ENCODE peak calls at places on chromosome X, in five cellular contexts. G, Y, C, P and T are unnamed samples.

GRCh38 chrX:65668362-65669310 is 1.2 kb downstream of the MSN start:
- DNase-seq in G (peak), Y (peak), C (peak), P (peak), T (peak)

GRCh38 chrX:124280294-124280902 is 52.1 kb upstream of the TEX13D start:
- DNase-seq in G (no peak), Y (no peak), C (no peak), P (no peak), T (no peak)

GRCh38 chrX:47645530-47645929 is 4.8 kb downstream of the ELK1 start:
- DNase-seq in G (no peak), Y (no peak), C (no peak), P (no peak), T (no peak)

GRCh38 chrX:78024349-78025108 is 55.1 kb upstream of the PGAM4 start:
- DNase-seq in G (peak), Y (peak), C (no peak), P (peak), T (peak)

GRCh38 chrX:50157545-50158125 is 43.2 kb downstream of the AKAP4 start:
- DNase-seq in G (no peak), Y (peak), C (no peak), P (no peak), T (peak)

GRCh38 chrX:119398974-119399771 is at the start of gene SLC25A43:
- DNase-seq in G (peak), Y (peak), C (peak), P (peak), T (peak)

GRCh38 chrX:9019151-9019550 is 14.8 kb downstream of the FAM9B start:
- DNase-seq in G (no peak), Y (no peak), C (no peak), P (no peak), T (no peak)

GRCh38 chrX:17376381-17377046 is 1.5 kb downstream of the NHS start:
- DNase-seq in G (no peak), Y (no peak), C (no peak), P (peak), T (peak)

GRCh38 chrX:38799995-38800394 is 1.3 kb upstream of the MID1IP1 start:
- DNase-seq in G (no peak), Y (no peak), C (no peak), P (no peak), T (no peak)

DNA sequence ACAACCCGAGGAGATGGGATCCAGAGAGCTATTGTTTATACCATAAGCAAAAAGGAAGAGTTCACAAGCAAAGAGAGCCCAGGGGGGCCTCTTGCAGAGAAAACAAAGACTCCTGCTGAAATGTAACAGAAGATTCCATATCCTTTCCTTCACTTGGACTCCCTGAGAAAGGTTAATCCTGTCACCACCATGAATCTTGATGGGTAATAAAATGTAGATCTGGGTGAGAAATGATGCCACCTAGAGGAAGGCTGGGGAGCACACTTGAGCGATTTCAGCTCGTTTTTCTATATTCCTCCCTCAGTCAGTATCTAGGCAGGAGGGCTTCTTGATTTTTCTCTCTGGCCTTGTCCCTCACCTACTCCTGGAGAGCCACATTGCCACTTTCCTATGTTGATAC is 10.2 kb upstream of the KCNE5 start:
- DNase-seq in G (peak), Y (peak), C (no peak), P (peak), T (peak)
- TF ChIP-seq CTCF in G (peak), Y (peak), C (peak), P (peak), T (peak)

GRCh38 chrX:25002658-25003015 is 13.1 kb downstream of the ARX start:
- DNase-seq in G (no peak), Y (no peak), C (no peak), P (no peak), T (no peak)
- H3K4me3 ChIP-seq in G (peak), Y (no peak), C (no peak), P (peak), T (no peak)

DNA sequence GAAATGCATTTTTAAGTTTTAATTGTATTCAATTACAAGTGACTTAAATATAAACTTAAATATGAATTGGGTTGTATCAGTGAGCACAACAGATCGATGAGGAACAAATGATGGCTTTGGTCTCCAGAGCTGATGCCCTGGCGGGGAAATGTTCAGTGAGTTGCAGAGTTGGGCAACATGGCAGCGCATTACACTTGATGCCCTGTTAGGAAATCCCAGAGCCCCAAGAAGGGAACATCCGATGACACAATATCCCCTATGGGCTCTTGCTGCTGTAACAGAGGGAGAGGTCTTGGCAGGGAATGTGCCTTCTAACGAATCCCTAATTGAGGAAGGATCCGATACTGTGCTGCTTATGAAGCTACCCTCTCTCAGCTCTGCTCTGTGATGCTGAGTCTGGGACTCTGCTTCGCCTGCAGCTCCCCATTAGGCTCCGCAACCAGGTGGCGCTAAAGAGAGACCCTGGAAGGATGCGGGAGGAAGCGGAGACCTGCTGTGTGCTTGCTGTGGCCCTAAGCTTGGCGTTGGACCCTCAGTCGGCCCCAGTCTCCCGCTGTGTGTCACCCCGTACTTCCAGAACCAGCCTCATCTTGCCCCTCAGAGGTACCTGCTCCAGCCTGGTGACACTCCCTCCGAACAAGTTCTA is 38.9 kb downstream of the PDHA1 start:
- DNase-seq in G (peak), Y (peak), C (peak), P (peak), T (peak)
- TF ChIP-seq CTCF in G (peak), Y (peak), C (peak), P (peak), T (peak)

GRCh38 chrX:107470198-107470597 is 20.7 kb downstream of the FRMPD3 start:
- DNase-seq in G (peak), Y (no peak), C (no peak), P (no peak), T (no peak)
- H3K4me3 ChIP-seq in G (no peak), Y (no peak), C (no peak), P (no peak), T (no peak)

DNA sequence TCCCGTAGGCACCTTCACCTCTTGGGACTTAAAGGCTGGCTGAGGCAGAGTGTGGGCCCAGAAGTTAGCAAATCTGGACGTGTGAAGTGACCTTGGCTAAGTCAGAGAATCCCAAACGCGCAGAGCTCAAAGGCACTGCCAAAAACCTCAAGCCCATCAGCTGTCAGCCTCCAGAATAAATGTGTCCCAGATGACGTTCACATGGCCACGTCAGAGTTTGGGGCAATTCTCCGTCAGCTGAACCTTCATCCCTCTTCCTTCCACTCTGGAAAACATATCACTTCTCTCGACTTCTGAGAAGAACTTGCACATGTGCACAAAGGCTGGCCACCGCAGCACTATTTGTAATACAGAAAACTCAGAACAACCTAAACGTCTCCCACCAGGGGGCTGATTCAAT is 35.7 kb upstream of the APLN start:
- DNase-seq in G (no peak), Y (peak), C (no peak), P (no peak), T (peak)
- TF ChIP-seq CTCF in G (no peak), Y (no peak), C (no peak), P (no peak), T (no peak)

GRCh38 chrX:115017455-115017854 is at the start of gene IL13RA2:
- DNase-seq in G (no peak), Y (peak), C (no peak), P (peak), T (peak)
- H3K4me3 ChIP-seq in G (no peak), Y (no peak), C (no peak), P (no peak), T (peak)